ENCODE peak calls at places on chromosomes 7 and 10, in seven cellular contexts. One of them, this sample, is unnamed. For H3K4me1 and H3K27me3, the result is how much of the 10 kb centered on the place peaks cover.

GRCh38 chr7:37928878-37929277 is 8.4 kb downstream of the EPDR1 start:
- DNase-seq in adrenal gland: no peak
- DNase-seq in aorta: no peak
- DNase-seq in hepatocyte: no peak
- DNase-seq in SK-N-SH: no peak
- DNase-seq in stomach: no peak
- DNase-seq in CD4-positive, alpha-beta memory T cell: no peak
- DNase-seq in this sample: no peak

GRCh38 chr10:124728830-124729661 is 15.1 kb downstream of the FAM53B start:
- DNase-seq in adrenal gland: peak
- DNase-seq in aorta: peak
- DNase-seq in hepatocyte: no peak
- DNase-seq in SK-N-SH: no peak
- DNase-seq in stomach: no peak
- DNase-seq in CD4-positive, alpha-beta memory T cell: no peak
- DNase-seq in this sample: no peak

GRCh38 chr7:1961776-1962276 is 270.9 kb downstream of the MAD1L1 start:
- DNase-seq in adrenal gland: no peak
- DNase-seq in aorta: no peak
- DNase-seq in hepatocyte: no peak
- DNase-seq in SK-N-SH: no peak
- DNase-seq in stomach: no peak
- DNase-seq in CD4-positive, alpha-beta memory T cell: peak
- DNase-seq in this sample: peak

GRCh38 chr7:20359397-20359963 is 28.8 kb downstream of the ITGB8 start:
- DNase-seq in adrenal gland: no peak
- DNase-seq in aorta: no peak
- DNase-seq in hepatocyte: no peak
- DNase-seq in SK-N-SH: no peak
- DNase-seq in stomach: no peak
- DNase-seq in CD4-positive, alpha-beta memory T cell: no peak
- DNase-seq in this sample: no peak

GRCh38 chr7:155803418-155804376 is 8.6 kb downstream of the SHH start:
- DNase-seq in adrenal gland: no peak
- DNase-seq in aorta: peak
- DNase-seq in hepatocyte: peak
- DNase-seq in SK-N-SH: peak
- DNase-seq in stomach: peak
- DNase-seq in CD4-positive, alpha-beta memory T cell: peak
- DNase-seq in this sample: no peak

GRCh38 chr10:7085913-7086589 is 324.8 kb downstream of the SFMBT2 start:
- DNase-seq in adrenal gland: peak
- DNase-seq in aorta: no peak
- DNase-seq in hepatocyte: peak
- DNase-seq in SK-N-SH: no peak
- DNase-seq in stomach: no peak
- DNase-seq in CD4-positive, alpha-beta memory T cell: no peak
- DNase-seq in this sample: no peak

GRCh38 chr7:111730476-111731300 is 168.4 kb upstream of the IMMP2L start:
- DNase-seq in adrenal gland: no peak
- DNase-seq in aorta: no peak
- DNase-seq in hepatocyte: peak
- DNase-seq in SK-N-SH: peak
- DNase-seq in stomach: no peak
- DNase-seq in CD4-positive, alpha-beta memory T cell: no peak
- DNase-seq in this sample: no peak

GRCh38 chr7:81430150-81430549 is 339.7 kb downstream of the HGF start:
- DNase-seq in adrenal gland: no peak
- DNase-seq in aorta: no peak
- DNase-seq in hepatocyte: no peak
- DNase-seq in SK-N-SH: no peak
- DNase-seq in stomach: no peak
- DNase-seq in CD4-positive, alpha-beta memory T cell: no peak
- DNase-seq in this sample: no peak

GRCh38 chr10:100827819-100828743 is 82.7 kb downstream of the PAX2 start:
- DNase-seq in adrenal gland: peak
- DNase-seq in aorta: no peak
- DNase-seq in hepatocyte: peak
- DNase-seq in SK-N-SH: peak
- DNase-seq in stomach: peak
- DNase-seq in CD4-positive, alpha-beta memory T cell: peak
- DNase-seq in this sample: no peak

GRCh38 chr10:32321016-32321631 is 25.8 kb downstream of the EPC1 start:
- DNase-seq in adrenal gland: no peak
- DNase-seq in aorta: no peak
- DNase-seq in hepatocyte: no peak
- DNase-seq in SK-N-SH: no peak
- DNase-seq in stomach: no peak
- DNase-seq in CD4-positive, alpha-beta memory T cell: no peak
- DNase-seq in this sample: no peak

GRCh38 chr7:42502022-42502421 is 265.0 kb upstream of the GLI3 start:
- DNase-seq in adrenal gland: no peak
- DNase-seq in aorta: no peak
- DNase-seq in hepatocyte: no peak
- DNase-seq in SK-N-SH: no peak
- DNase-seq in stomach: no peak
- DNase-seq in CD4-positive, alpha-beta memory T cell: no peak
- DNase-seq in this sample: no peak

GRCh38 chr7:28329616-28330373 is 82.5 kb upstream of the CREB5 start:
- DNase-seq in adrenal gland: no peak
- DNase-seq in aorta: no peak
- DNase-seq in hepatocyte: no peak
- DNase-seq in SK-N-SH: no peak
- DNase-seq in stomach: no peak
- DNase-seq in CD4-positive, alpha-beta memory T cell: peak
- DNase-seq in this sample: no peak

GRCh38 chr7:12518920-12519681 is 51.4 kb upstream of the SCIN start:
- DNase-seq in adrenal gland: no peak
- DNase-seq in aorta: no peak
- DNase-seq in hepatocyte: peak
- DNase-seq in SK-N-SH: peak
- DNase-seq in stomach: no peak
- DNase-seq in CD4-positive, alpha-beta memory T cell: no peak
- DNase-seq in this sample: no peak

GRCh38 chr7:143978585-143978984 is 21.5 kb upstream of the OR6B1 start:
- DNase-seq in adrenal gland: no peak
- DNase-seq in aorta: no peak
- DNase-seq in hepatocyte: no peak
- DNase-seq in SK-N-SH: no peak
- DNase-seq in stomach: no peak
- DNase-seq in CD4-positive, alpha-beta memory T cell: no peak
- DNase-seq in this sample: no peak

GRCh38 chr7:80411621-80412020 is 100.2 kb downstream of the GNAT3 start:
- DNase-seq in adrenal gland: no peak
- DNase-seq in aorta: no peak
- DNase-seq in hepatocyte: no peak
- DNase-seq in SK-N-SH: no peak
- DNase-seq in stomach: no peak
- DNase-seq in CD4-positive, alpha-beta memory T cell: no peak
- DNase-seq in this sample: no peak

GRCh38 chr10:46520941-46521340 is 35.5 kb downstream of the GPRIN2 start:
- DNase-seq in adrenal gland: peak
- DNase-seq in aorta: peak
- DNase-seq in hepatocyte: no peak
- DNase-seq in SK-N-SH: peak
- DNase-seq in stomach: peak
- DNase-seq in CD4-positive, alpha-beta memory T cell: no peak
- DNase-seq in this sample: peak

GRCh38 chr7:39978252-39978934 is 28.3 kb downstream of the CDK13 start:
- DNase-seq in adrenal gland: no peak
- DNase-seq in aorta: no peak
- DNase-seq in hepatocyte: no peak
- DNase-seq in SK-N-SH: peak
- DNase-seq in stomach: no peak
- DNase-seq in CD4-positive, alpha-beta memory T cell: peak
- DNase-seq in this sample: no peak
- H3K4me1 ChIP-seq in adrenal gland: under half
- H3K4me1 ChIP-seq in aorta: under half
- H3K4me1 ChIP-seq in hepatocyte: under half
- H3K4me1 ChIP-seq in SK-N-SH: under half
- H3K4me1 ChIP-seq in stomach: under half
- H3K4me1 ChIP-seq in CD4-positive, alpha-beta memory T cell: half or more
- H3K4me1 ChIP-seq in this sample: under half

GRCh38 chr10:114405011-114405350 is 679 bp upstream of the AFAP1L2 start:
- DNase-seq in adrenal gland: no peak
- DNase-seq in aorta: no peak
- DNase-seq in hepatocyte: no peak
- DNase-seq in SK-N-SH: no peak
- DNase-seq in stomach: peak
- DNase-seq in CD4-positive, alpha-beta memory T cell: no peak
- DNase-seq in this sample: no peak

GRCh38 chr10:114402871-114403544 is 1.3 kb downstream of the AFAP1L2 start:
- DNase-seq in adrenal gland: no peak
- DNase-seq in aorta: peak
- DNase-seq in hepatocyte: no peak
- DNase-seq in SK-N-SH: no peak
- DNase-seq in stomach: no peak
- DNase-seq in CD4-positive, alpha-beta memory T cell: no peak
- DNase-seq in this sample: no peak

GRCh38 chr10:114406455-114406854 is 2.2 kb upstream of the AFAP1L2 start:
- DNase-seq in adrenal gland: no peak
- DNase-seq in aorta: no peak
- DNase-seq in hepatocyte: no peak
- DNase-seq in SK-N-SH: no peak
- DNase-seq in stomach: no peak
- DNase-seq in CD4-positive, alpha-beta memory T cell: no peak
- DNase-seq in this sample: no peak

GRCh38 chr10:114403545-114404161 is 649 bp downstream of the AFAP1L2 start:
- DNase-seq in adrenal gland: no peak
- DNase-seq in aorta: peak
- DNase-seq in hepatocyte: no peak
- DNase-seq in SK-N-SH: peak
- DNase-seq in stomach: no peak
- DNase-seq in CD4-positive, alpha-beta memory T cell: no peak
- DNase-seq in this sample: no peak

DNA sequence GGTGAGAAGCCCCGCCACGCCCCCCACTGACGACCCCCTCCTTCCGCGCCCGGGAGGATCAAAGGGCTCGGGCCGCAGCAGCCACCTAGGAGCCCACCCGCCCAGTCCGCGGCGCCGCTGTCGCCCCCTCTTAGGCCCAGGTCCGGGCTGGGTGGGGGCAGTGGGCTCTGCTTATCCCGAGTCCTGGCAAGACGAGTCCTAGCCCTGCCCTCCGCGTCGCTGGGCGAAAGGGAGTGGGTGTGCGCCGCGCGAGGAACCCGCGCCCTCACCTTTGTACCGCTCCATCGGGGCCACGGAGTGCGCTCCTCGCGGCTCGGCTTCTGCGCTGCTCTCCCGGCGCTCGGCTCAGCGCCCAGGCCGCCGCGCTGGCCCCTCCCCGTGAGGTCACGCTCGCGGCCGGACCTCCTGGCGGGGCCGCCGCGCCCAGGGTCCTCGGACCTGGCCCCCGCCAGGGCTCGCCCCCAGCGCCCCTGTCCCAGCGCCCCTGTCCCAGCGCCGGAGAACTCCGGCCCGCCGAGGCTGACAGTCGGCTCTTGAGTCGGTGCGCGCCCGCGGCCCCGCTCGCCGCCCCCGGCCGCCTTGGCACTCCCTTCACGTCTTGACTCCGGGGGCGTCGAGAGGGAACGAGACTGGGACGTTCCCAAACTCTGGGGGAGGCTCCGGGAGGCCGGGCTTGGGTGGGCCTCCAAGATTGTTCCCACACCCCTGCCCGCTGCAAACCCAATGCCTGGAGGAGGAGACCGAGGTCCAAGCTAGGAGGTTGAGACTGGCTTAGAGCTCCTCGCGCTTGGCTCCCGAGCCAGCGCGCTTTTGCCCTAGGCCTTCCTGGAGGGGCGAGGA is at the start of gene AFAP1L2:
- DNase-seq in adrenal gland: no peak
- DNase-seq in aorta: peak
- DNase-seq in hepatocyte: peak
- DNase-seq in SK-N-SH: peak
- DNase-seq in stomach: peak
- DNase-seq in CD4-positive, alpha-beta memory T cell: no peak
- DNase-seq in this sample: no peak
- H3K4me3 ChIP-seq in adrenal gland: no peak
- H3K4me3 ChIP-seq in aorta: peak
- H3K4me3 ChIP-seq in hepatocyte: peak
- H3K4me3 ChIP-seq in SK-N-SH: no peak
- H3K4me3 ChIP-seq in stomach: peak
- H3K4me3 ChIP-seq in CD4-positive, alpha-beta memory T cell: no peak
- H3K4me3 ChIP-seq in this sample: no peak

DNA sequence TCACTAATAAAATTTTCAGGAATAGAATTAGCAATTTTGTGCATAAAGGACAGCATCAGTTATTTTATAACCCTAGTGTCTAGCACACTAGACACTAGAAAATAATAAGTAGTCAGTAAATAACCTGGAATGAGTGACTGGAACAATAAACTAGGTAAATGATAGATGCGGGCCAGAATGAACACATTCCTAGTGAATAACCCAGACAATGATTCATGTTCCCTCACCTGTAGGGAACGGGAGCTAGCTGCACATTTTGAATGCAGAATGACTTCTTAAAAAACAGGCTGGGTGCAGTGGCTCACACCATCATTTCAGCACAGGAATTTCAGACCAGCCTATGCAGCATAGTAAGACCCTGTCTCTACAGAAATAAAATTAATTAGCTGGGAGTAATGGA is 3.2 kb upstream of the ATOH7 start:
- DNase-seq in adrenal gland: no peak
- DNase-seq in aorta: no peak
- DNase-seq in hepatocyte: no peak
- DNase-seq in SK-N-SH: no peak
- DNase-seq in stomach: no peak
- DNase-seq in CD4-positive, alpha-beta memory T cell: no peak
- DNase-seq in this sample: no peak
- H3K27me3 ChIP-seq in adrenal gland: under half
- H3K27me3 ChIP-seq in aorta: under half
- H3K27me3 ChIP-seq in hepatocyte: under half
- H3K27me3 ChIP-seq in SK-N-SH: under half
- H3K27me3 ChIP-seq in stomach: under half
- H3K27me3 ChIP-seq in CD4-positive, alpha-beta memory T cell: under half
- H3K27me3 ChIP-seq in this sample: under half

DNA sequence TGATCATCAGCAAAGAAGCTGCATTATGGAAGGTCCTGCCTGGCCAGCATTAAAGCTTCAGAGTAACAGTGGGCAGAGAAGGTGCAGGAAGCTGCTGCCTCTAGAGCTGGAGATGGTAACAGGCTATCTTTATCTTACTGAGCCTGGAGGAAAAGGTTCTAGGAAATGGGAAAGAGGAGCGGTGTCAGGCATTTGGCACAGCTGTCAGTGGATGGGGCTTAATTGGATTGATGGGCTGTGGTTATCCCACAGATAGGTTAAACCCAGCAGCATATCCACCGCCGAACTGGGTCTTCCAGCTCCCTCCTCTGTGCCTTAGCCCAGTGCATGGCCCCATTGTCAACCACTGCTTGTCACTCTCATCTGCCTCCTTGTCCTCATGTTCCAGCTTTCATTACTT is 127.6 kb downstream of the CCNY start:
- DNase-seq in adrenal gland: no peak
- DNase-seq in aorta: no peak
- DNase-seq in hepatocyte: no peak
- DNase-seq in SK-N-SH: no peak
- DNase-seq in stomach: no peak
- DNase-seq in CD4-positive, alpha-beta memory T cell: no peak
- DNase-seq in this sample: no peak
- H3K4me1 ChIP-seq in adrenal gland: under half
- H3K4me1 ChIP-seq in aorta: under half
- H3K4me1 ChIP-seq in hepatocyte: under half
- H3K4me1 ChIP-seq in SK-N-SH: under half
- H3K4me1 ChIP-seq in stomach: under half
- H3K4me1 ChIP-seq in CD4-positive, alpha-beta memory T cell: half or more
- H3K4me1 ChIP-seq in this sample: half or more

GRCh38 chr7:25069900-25070443 is 55.1 kb downstream of the CYCS start:
- DNase-seq in adrenal gland: peak
- DNase-seq in aorta: no peak
- DNase-seq in hepatocyte: peak
- DNase-seq in SK-N-SH: peak
- DNase-seq in stomach: peak
- DNase-seq in CD4-positive, alpha-beta memory T cell: peak
- DNase-seq in this sample: peak
- H3K4me3 ChIP-seq in adrenal gland: no peak
- H3K4me3 ChIP-seq in aorta: no peak
- H3K4me3 ChIP-seq in hepatocyte: no peak
- H3K4me3 ChIP-seq in SK-N-SH: peak
- H3K4me3 ChIP-seq in stomach: peak
- H3K4me3 ChIP-seq in CD4-positive, alpha-beta memory T cell: no peak
- H3K4me3 ChIP-seq in this sample: no peak

This sample was measured in CD8-positive, alpha-beta memory T cell.